ENCODE peak calls at places on chromosomes 3 and 15, in five cellular contexts. One of them, this sample, is unnamed.

GRCh38 chr3:105355355-105356063 is 11.2 kb upstream of the ALCAM start:
- DNase-seq in thyroid gland: no peak
- DNase-seq in GM12892: no peak
- DNase-seq in endothelial cell of umbilical vein: no peak
- DNase-seq in IMR-90: peak
- DNase-seq in this sample: no peak

GRCh38 chr15:57323806-57324589 is 52.3 kb upstream of the CGNL1 start:
- DNase-seq in thyroid gland: no peak
- DNase-seq in GM12892: peak
- DNase-seq in endothelial cell of umbilical vein: no peak
- DNase-seq in IMR-90: peak
- DNase-seq in this sample: peak

GRCh38 chr3:147360936-147361670 is 45.2 kb downstream of the ZIC4 start:
- DNase-seq in thyroid gland: no peak
- DNase-seq in GM12892: no peak
- DNase-seq in endothelial cell of umbilical vein: no peak
- DNase-seq in IMR-90: no peak
- DNase-seq in this sample: no peak

GRCh38 chr3:17687585-17687984 is 54.8 kb downstream of the TBC1D5 start:
- DNase-seq in thyroid gland: no peak
- DNase-seq in GM12892: no peak
- DNase-seq in endothelial cell of umbilical vein: no peak
- DNase-seq in IMR-90: no peak
- DNase-seq in this sample: no peak

GRCh38 chr3:188060436-188060835 is 93.5 kb upstream of the LPP start:
- DNase-seq in thyroid gland: no peak
- DNase-seq in GM12892: no peak
- DNase-seq in endothelial cell of umbilical vein: no peak
- DNase-seq in IMR-90: no peak
- DNase-seq in this sample: no peak

GRCh38 chr15:89121414-89121813 is 33.2 kb downstream of the ABHD2 start:
- DNase-seq in thyroid gland: no peak
- DNase-seq in GM12892: no peak
- DNase-seq in endothelial cell of umbilical vein: no peak
- DNase-seq in IMR-90: no peak
- DNase-seq in this sample: no peak

GRCh38 chr15:71743861-71744382 is 66.4 kb upstream of the NR2E3 start:
- DNase-seq in thyroid gland: peak
- DNase-seq in GM12892: no peak
- DNase-seq in endothelial cell of umbilical vein: peak
- DNase-seq in IMR-90: peak
- DNase-seq in this sample: peak

GRCh38 chr3:176867681-176868663 is 329.3 kb downstream of the TBL1XR1 start:
- DNase-seq in thyroid gland: peak
- DNase-seq in GM12892: no peak
- DNase-seq in endothelial cell of umbilical vein: no peak
- DNase-seq in IMR-90: no peak
- DNase-seq in this sample: no peak

GRCh38 chr15:35088329-35088728 is 3.2 kb upstream of the NANOGP8 start:
- DNase-seq in thyroid gland: no peak
- DNase-seq in GM12892: no peak
- DNase-seq in endothelial cell of umbilical vein: no peak
- DNase-seq in IMR-90: no peak
- DNase-seq in this sample: no peak

GRCh38 chr3:127675651-127676391 is 3.1 kb downstream of the ABTB1 start:
- DNase-seq in thyroid gland: no peak
- DNase-seq in GM12892: no peak
- DNase-seq in endothelial cell of umbilical vein: no peak
- DNase-seq in IMR-90: no peak
- DNase-seq in this sample: no peak

GRCh38 chr3:140922634-140923033 is 19.0 kb upstream of the SLC25A36 start:
- DNase-seq in thyroid gland: no peak
- DNase-seq in GM12892: no peak
- DNase-seq in endothelial cell of umbilical vein: peak
- DNase-seq in IMR-90: peak
- DNase-seq in this sample: peak

GRCh38 chr15:89196994-89197393 is 24.4 kb downstream of the RLBP1 start:
- DNase-seq in thyroid gland: peak
- DNase-seq in GM12892: no peak
- DNase-seq in endothelial cell of umbilical vein: no peak
- DNase-seq in IMR-90: no peak
- DNase-seq in this sample: peak

GRCh38 chr3:48433472-48434118 is 3.7 kb upstream of the PLXNB1 start:
- DNase-seq in thyroid gland: peak
- DNase-seq in GM12892: no peak
- DNase-seq in endothelial cell of umbilical vein: peak
- DNase-seq in IMR-90: peak
- DNase-seq in this sample: no peak

GRCh38 chr3:197942956-197943556 is 6.9 kb upstream of the RPL35A start:
- DNase-seq in thyroid gland: no peak
- DNase-seq in GM12892: no peak
- DNase-seq in endothelial cell of umbilical vein: peak
- DNase-seq in IMR-90: peak
- DNase-seq in this sample: peak

GRCh38 chr15:52021128-52021671 is 2.2 kb downstream of the MAPK6 start:
- DNase-seq in thyroid gland: peak
- DNase-seq in GM12892: no peak
- DNase-seq in endothelial cell of umbilical vein: peak
- DNase-seq in IMR-90: peak
- DNase-seq in this sample: peak

GRCh38 chr3:181230258-181230657 is 240.7 kb upstream of the DNAJC19 start:
- DNase-seq in thyroid gland: no peak
- DNase-seq in GM12892: no peak
- DNase-seq in endothelial cell of umbilical vein: no peak
- DNase-seq in IMR-90: no peak
- DNase-seq in this sample: no peak

GRCh38 chr15:90143176-90143655 is 40.9 kb upstream of the IDH2 start:
- DNase-seq in thyroid gland: peak
- DNase-seq in GM12892: peak
- DNase-seq in endothelial cell of umbilical vein: peak
- DNase-seq in IMR-90: peak
- DNase-seq in this sample: peak

GRCh38 chr3:13299531-13300155 is 120.5 kb downstream of the NUP210 start:
- DNase-seq in thyroid gland: no peak
- DNase-seq in GM12892: no peak
- DNase-seq in endothelial cell of umbilical vein: no peak
- DNase-seq in IMR-90: no peak
- DNase-seq in this sample: no peak

GRCh38 chr3:52234516-52235447 is 4.2 kb downstream of the TWF2 start:
- DNase-seq in thyroid gland: no peak
- DNase-seq in GM12892: no peak
- DNase-seq in endothelial cell of umbilical vein: no peak
- DNase-seq in IMR-90: no peak
- DNase-seq in this sample: no peak
- TF ChIP-seq POLR2A in thyroid gland: no peak
- TF ChIP-seq POLR2A in GM12892: no peak
- TF ChIP-seq POLR2A in endothelial cell of umbilical vein: no peak
- TF ChIP-seq POLR2A in IMR-90: no peak
- TF ChIP-seq POLR2A in this sample: no peak

DNA sequence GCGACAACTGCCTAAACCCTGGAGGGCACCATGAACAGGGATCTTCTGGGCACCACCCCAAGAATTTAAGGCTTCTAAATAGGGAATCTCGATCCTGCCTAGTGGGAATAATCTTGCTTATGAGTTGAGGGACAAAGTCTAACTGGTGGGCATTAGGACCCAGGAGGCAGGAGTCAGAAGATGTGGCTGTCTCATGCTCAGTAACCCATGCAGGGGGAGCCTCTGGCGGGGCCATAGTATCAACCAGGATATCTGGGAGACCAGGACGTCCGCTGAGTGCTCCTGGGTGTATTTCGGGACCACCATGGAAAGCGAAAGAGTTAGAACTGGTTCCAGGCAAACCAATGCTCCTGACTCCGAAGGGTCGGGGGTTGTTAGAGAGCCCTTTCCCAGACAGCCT is 356.1 kb downstream of the OTOL1 start:
- DNase-seq in thyroid gland: no peak
- DNase-seq in GM12892: no peak
- DNase-seq in endothelial cell of umbilical vein: no peak
- DNase-seq in IMR-90: no peak
- DNase-seq in this sample: no peak
- TF ChIP-seq POLR2A in thyroid gland: no peak
- TF ChIP-seq POLR2A in GM12892: no peak
- TF ChIP-seq POLR2A in endothelial cell of umbilical vein: no peak
- TF ChIP-seq POLR2A in IMR-90: no peak
- TF ChIP-seq POLR2A in this sample: no peak

DNA sequence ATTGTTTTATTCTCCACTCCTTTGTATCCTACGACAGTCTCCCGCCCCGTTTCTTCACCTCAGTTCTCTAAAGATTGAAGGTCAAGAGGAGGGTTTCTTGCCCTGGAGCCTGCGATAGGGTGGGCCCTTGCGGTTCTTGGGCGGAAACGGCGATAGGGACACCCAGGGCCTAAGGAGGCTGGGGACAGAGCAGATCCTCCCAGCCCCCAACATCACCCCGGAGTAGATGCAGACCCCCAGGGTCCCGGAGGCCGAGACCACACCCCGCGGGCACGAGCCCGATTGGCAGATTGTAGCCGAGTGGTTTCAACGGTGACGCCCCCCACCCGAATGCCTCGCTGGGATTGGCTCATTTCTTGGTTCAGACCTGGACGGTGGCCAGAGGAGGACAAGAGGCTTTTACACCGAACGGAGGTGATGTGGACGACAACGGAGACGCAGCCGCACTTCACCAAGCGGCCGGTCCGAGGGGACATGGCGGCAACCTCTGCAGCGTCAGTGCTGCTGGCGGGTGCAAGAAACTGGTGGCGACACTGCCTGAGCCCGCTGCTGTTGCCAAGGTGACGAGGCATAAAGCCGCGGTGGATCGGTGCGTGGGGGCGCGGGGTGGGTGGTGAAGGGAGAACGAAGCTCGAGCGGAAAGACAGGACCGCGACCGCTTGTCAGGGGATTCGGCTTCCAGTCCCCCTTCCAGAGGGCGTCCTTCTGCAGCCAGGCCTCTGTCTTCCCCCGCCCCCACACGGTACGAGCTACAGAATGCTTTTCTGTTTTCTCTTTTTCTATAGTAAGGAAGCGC is 19.0 kb upstream of the MCF2L2 start:
- DNase-seq in thyroid gland: peak
- DNase-seq in GM12892: peak
- DNase-seq in endothelial cell of umbilical vein: peak
- DNase-seq in IMR-90: peak
- DNase-seq in this sample: peak
- TF ChIP-seq POLR2A in thyroid gland: peak
- TF ChIP-seq POLR2A in GM12892: peak
- TF ChIP-seq POLR2A in endothelial cell of umbilical vein: peak
- TF ChIP-seq POLR2A in IMR-90: no peak
- TF ChIP-seq POLR2A in this sample: peak

DNA sequence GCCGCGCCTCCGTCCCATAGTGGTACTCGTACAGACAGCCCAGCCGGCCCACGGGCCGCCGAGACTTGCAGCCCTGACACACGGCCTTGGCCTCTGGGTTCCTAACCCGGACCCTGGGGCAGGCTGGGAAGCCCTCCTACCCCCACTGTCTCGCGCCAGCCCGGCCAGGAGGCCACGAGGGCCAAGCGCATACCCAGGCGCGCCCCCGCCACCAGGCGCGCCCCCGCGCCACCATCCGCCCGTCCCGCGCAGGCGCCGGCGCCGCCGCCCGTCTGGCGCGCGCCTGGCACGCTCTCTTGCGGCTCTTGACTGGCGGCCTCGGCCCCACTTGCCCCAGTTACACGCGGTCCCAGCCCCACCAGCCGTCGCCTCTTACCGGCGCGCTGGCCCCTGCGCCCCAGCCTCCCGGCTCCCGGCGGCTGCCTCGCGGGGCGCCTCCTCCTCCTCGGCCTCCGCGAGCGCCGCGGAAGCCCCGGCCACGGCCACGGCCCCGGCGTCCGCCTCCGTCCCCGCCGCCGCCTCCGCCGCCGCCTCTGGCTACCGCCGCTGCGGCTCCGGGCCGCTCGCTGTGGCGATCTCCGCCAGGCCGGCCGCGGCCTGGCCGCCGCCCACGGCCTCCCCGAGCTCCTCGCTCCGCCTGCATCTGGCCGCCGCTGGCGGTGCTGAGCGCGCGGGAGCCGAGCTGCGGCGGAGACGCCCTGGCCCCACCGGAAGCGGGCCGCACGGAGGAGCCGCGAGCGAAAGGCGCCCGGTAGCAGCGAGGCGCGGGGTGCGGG is 412 bp downstream of the AVEN start:
- DNase-seq in thyroid gland: peak
- DNase-seq in GM12892: peak
- DNase-seq in endothelial cell of umbilical vein: peak
- DNase-seq in IMR-90: peak
- DNase-seq in this sample: peak
- TF ChIP-seq POLR2A in thyroid gland: peak
- TF ChIP-seq POLR2A in GM12892: peak
- TF ChIP-seq POLR2A in endothelial cell of umbilical vein: peak
- TF ChIP-seq POLR2A in IMR-90: peak
- TF ChIP-seq POLR2A in this sample: peak

GRCh38 chr3:40477671-40478070 is 749 bp downstream of the ZNF619 start:
- DNase-seq in thyroid gland: no peak
- DNase-seq in GM12892: no peak
- DNase-seq in endothelial cell of umbilical vein: no peak
- DNase-seq in IMR-90: no peak
- DNase-seq in this sample: peak

GRCh38 chr3:40476478-40477470 is at the start of gene ZNF619:
- DNase-seq in thyroid gland: peak
- DNase-seq in GM12892: peak
- DNase-seq in endothelial cell of umbilical vein: peak
- DNase-seq in IMR-90: peak
- DNase-seq in this sample: peak
- TF ChIP-seq POLR2A in thyroid gland: peak
- TF ChIP-seq POLR2A in GM12892: peak
- TF ChIP-seq POLR2A in endothelial cell of umbilical vein: peak
- TF ChIP-seq POLR2A in IMR-90: peak
- TF ChIP-seq POLR2A in this sample: peak

GRCh38 chr15:75842722-75843617 is at the start of gene UBE2Q2:
- DNase-seq in thyroid gland: peak
- DNase-seq in GM12892: peak
- DNase-seq in endothelial cell of umbilical vein: peak
- DNase-seq in IMR-90: peak
- DNase-seq in this sample: peak
- TF ChIP-seq POLR2A in thyroid gland: peak
- TF ChIP-seq POLR2A in GM12892: peak
- TF ChIP-seq POLR2A in endothelial cell of umbilical vein: no peak
- TF ChIP-seq POLR2A in IMR-90: peak
- TF ChIP-seq POLR2A in this sample: no peak

This sample was measured in erythroblast.